ENCODE peak calls at places on chromosomes 11 and 22, in ten cellular contexts. One of them, this sample, is unnamed.
A peak's percentile ranks its signal among the peaks of the same experiment; 100 is the strongest.

GRCh38 chr11:34158661-34159060 is 53.2 kb downstream of the NAT10 start:
- DNase-seq in fibroblast of mammary gland: no peak
- DNase-seq in GM12865: no peak
- DNase-seq in cardiac muscle cell: no peak
- DNase-seq in heart right ventricle: no peak
- DNase-seq in heart left ventricle: no peak
- DNase-seq in lower lobe of right lung: no peak
- DNase-seq in cardiac fibroblast: no peak
- DNase-seq in lower leg skin: peak; percentile 77
- DNase-seq in uterus: no peak
- DNase-seq in this sample: no peak

GRCh38 chr11:2426826-2427521 is 17.3 kb downstream of the TRPM5 start:
- DNase-seq in uterus: no peak
- DNase-seq in cardiac fibroblast: no peak
- DNase-seq in GM12865: no peak
- DNase-seq in lower lobe of right lung: peak; percentile 71
- DNase-seq in heart left ventricle: peak; percentile 59
- DNase-seq in fibroblast of mammary gland: no peak
- DNase-seq in lower leg skin: no peak
- DNase-seq in heart right ventricle: peak; percentile 7
- DNase-seq in cardiac muscle cell: no peak
- DNase-seq in this sample: no peak

GRCh38 chr11:128624269-128625170 is 37.2 kb upstream of the ETS1 start:
- DNase-seq in heart right ventricle: no peak
- DNase-seq in GM12865: peak; percentile 86
- DNase-seq in cardiac fibroblast: no peak
- DNase-seq in cardiac muscle cell: no peak
- DNase-seq in lower lobe of right lung: peak; percentile 61
- DNase-seq in heart left ventricle: no peak
- DNase-seq in uterus: no peak
- DNase-seq in lower leg skin: no peak
- DNase-seq in fibroblast of mammary gland: no peak
- DNase-seq in this sample: no peak

GRCh38 chr22:23752090-23752691 is 1.3 kb upstream of the ZNF70 start:
- DNase-seq in GM12865: peak; percentile 51
- DNase-seq in lower lobe of right lung: no peak
- DNase-seq in fibroblast of mammary gland: no peak
- DNase-seq in cardiac muscle cell: no peak
- DNase-seq in cardiac fibroblast: no peak
- DNase-seq in lower leg skin: no peak
- DNase-seq in uterus: no peak
- DNase-seq in heart left ventricle: peak; percentile 48
- DNase-seq in heart right ventricle: no peak
- DNase-seq in this sample: no peak

GRCh38 chr11:106091480-106092123 is 14.1 kb downstream of the AASDHPPT start:
- DNase-seq in heart left ventricle: no peak
- DNase-seq in heart right ventricle: no peak
- DNase-seq in cardiac fibroblast: peak; percentile 83
- DNase-seq in GM12865: peak; percentile 85
- DNase-seq in cardiac muscle cell: peak; percentile 80
- DNase-seq in uterus: no peak
- DNase-seq in lower lobe of right lung: no peak
- DNase-seq in lower leg skin: no peak
- DNase-seq in fibroblast of mammary gland: peak; percentile 79
- DNase-seq in this sample: peak; percentile 74

GRCh38 chr11:57290288-57290687 is 34.5 kb downstream of the TNKS1BP1 start:
- DNase-seq in uterus: no peak
- DNase-seq in lower leg skin: no peak
- DNase-seq in cardiac fibroblast: peak; percentile 68
- DNase-seq in lower lobe of right lung: no peak
- DNase-seq in cardiac muscle cell: peak; percentile 57
- DNase-seq in GM12865: no peak
- DNase-seq in heart left ventricle: no peak
- DNase-seq in fibroblast of mammary gland: peak; percentile 68
- DNase-seq in heart right ventricle: no peak
- DNase-seq in this sample: no peak

GRCh38 chr11:99803501-99803900 is 782.8 kb downstream of the CNTN5 start:
- DNase-seq in lower leg skin: no peak
- DNase-seq in GM12865: no peak
- DNase-seq in heart left ventricle: no peak
- DNase-seq in uterus: no peak
- DNase-seq in lower lobe of right lung: no peak
- DNase-seq in fibroblast of mammary gland: no peak
- DNase-seq in cardiac muscle cell: no peak
- DNase-seq in cardiac fibroblast: no peak
- DNase-seq in heart right ventricle: no peak
- DNase-seq in this sample: no peak

GRCh38 chr11:34531663-34532062 is 18.1 kb upstream of the ELF5 start:
- DNase-seq in cardiac muscle cell: no peak
- DNase-seq in lower leg skin: no peak
- DNase-seq in uterus: no peak
- DNase-seq in cardiac fibroblast: no peak
- DNase-seq in heart left ventricle: no peak
- DNase-seq in fibroblast of mammary gland: no peak
- DNase-seq in heart right ventricle: no peak
- DNase-seq in lower lobe of right lung: no peak
- DNase-seq in GM12865: no peak
- DNase-seq in this sample: no peak

GRCh38 chr11:35352107-35352888 is 67.1 kb downstream of the SLC1A2 start:
- DNase-seq in heart left ventricle: no peak
- DNase-seq in fibroblast of mammary gland: peak; percentile 83
- DNase-seq in GM12865: no peak
- DNase-seq in uterus: peak; percentile 41
- DNase-seq in lower lobe of right lung: no peak
- DNase-seq in cardiac muscle cell: peak; percentile 52
- DNase-seq in heart right ventricle: peak; percentile 29
- DNase-seq in lower leg skin: no peak
- DNase-seq in cardiac fibroblast: peak; percentile 70
- DNase-seq in this sample: peak; percentile 86

DNA sequence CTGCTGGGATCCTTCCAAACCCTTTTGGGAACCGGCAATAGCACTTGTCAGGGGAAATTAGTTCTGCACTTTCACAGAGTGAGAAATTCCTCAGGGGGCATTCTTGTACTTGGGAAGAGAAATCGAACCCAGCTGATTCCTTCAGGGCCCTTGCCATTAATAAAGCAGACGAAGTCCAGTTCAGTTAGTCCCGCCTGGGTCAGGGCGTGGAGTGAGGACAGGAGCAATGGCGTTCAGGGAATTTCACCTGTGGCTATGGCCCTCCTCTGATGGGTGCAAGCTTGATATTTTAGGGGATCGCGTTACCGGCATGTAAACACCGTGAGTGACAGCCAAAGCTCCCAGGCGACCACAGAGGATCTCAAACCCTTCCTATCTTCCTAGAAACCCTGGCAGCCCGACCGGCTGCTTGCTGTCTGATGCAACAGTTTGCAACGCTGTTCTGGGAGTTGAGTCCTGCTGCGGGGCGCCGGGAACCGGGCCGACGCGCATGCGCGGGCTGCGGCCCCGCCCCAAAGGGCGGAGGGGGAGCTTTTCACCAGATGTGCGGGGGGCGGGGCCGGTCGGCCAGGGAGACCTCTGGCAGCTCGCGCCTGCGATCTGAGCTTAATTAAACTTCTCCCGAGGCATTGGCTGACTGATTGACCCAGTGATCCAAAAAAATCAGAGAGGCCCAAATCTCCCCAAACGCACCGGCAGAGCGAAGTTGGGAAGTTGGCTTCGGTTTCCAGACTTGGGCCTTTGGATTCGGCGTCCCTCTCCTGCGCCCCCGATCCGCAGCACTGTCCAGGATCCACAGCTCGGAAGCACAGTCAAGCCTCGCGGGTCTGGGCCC is 34.3 kb upstream of the CREB3L1 start:
- DNase-seq in heart right ventricle: peak; percentile 96
- DNase-seq in heart left ventricle: peak; percentile 97
- DNase-seq in cardiac fibroblast: peak; percentile 96
- DNase-seq in fibroblast of mammary gland: peak; percentile 93
- DNase-seq in lower lobe of right lung: peak; percentile 94
- DNase-seq in cardiac muscle cell: peak; percentile 98
- DNase-seq in uterus: peak; percentile 97
- DNase-seq in lower leg skin: peak; percentile 98
- DNase-seq in GM12865: peak; percentile 91
- DNase-seq in this sample: peak; percentile 50
- TF ChIP-seq CTCF in heart right ventricle: no peak
- TF ChIP-seq CTCF in heart left ventricle: no peak
- TF ChIP-seq CTCF in cardiac fibroblast: peak; percentile 2
- TF ChIP-seq CTCF in fibroblast of mammary gland: no peak
- TF ChIP-seq CTCF in lower lobe of right lung: no peak
- TF ChIP-seq CTCF in cardiac muscle cell: no peak
- TF ChIP-seq CTCF in uterus: no peak
- TF ChIP-seq CTCF in lower leg skin: no peak
- TF ChIP-seq CTCF in GM12865: no peak
- TF ChIP-seq CTCF in this sample: no peak

GRCh38 chr11:69705901-69706787 is 2.3 kb upstream of the FGF19 start:
- DNase-seq in heart right ventricle: no peak
- DNase-seq in cardiac muscle cell: no peak
- DNase-seq in GM12865: no peak
- DNase-seq in fibroblast of mammary gland: no peak
- DNase-seq in heart left ventricle: no peak
- DNase-seq in lower leg skin: no peak
- DNase-seq in lower lobe of right lung: no peak
- DNase-seq in uterus: no peak
- DNase-seq in cardiac fibroblast: no peak
- DNase-seq in this sample: no peak
- H3K4me3 ChIP-seq in heart right ventricle: no peak overlapping the region
- H3K4me3 ChIP-seq in cardiac muscle cell: no peak overlapping the region
- H3K4me3 ChIP-seq in GM12865: no peak overlapping the region
- H3K4me3 ChIP-seq in fibroblast of mammary gland: no peak overlapping the region
- H3K4me3 ChIP-seq in heart left ventricle: no peak overlapping the region
- H3K4me3 ChIP-seq in lower leg skin: no peak overlapping the region
- H3K4me3 ChIP-seq in lower lobe of right lung: no peak overlapping the region
- H3K4me3 ChIP-seq in uterus: no peak overlapping the region
- H3K4me3 ChIP-seq in cardiac fibroblast: no peak overlapping the region
- H3K4me3 ChIP-seq in this sample: no peak overlapping the region

GRCh38 chr11:64805481-64805880 is 2.5 kb upstream of the MAP4K2 start:
- DNase-seq in heart left ventricle: no peak
- DNase-seq in GM12865: no peak
- DNase-seq in lower leg skin: no peak
- DNase-seq in lower lobe of right lung: no peak
- DNase-seq in fibroblast of mammary gland: no peak
- DNase-seq in cardiac fibroblast: no peak
- DNase-seq in cardiac muscle cell: no peak
- DNase-seq in uterus: no peak
- DNase-seq in heart right ventricle: no peak
- DNase-seq in this sample: no peak

GRCh38 chr11:64803846-64804345 is 882 bp upstream of the MAP4K2 start:
- DNase-seq in cardiac fibroblast: no peak
- DNase-seq in lower lobe of right lung: no peak
- DNase-seq in lower leg skin: no peak
- DNase-seq in GM12865: no peak
- DNase-seq in fibroblast of mammary gland: no peak
- DNase-seq in uterus: peak; percentile 37
- DNase-seq in heart left ventricle: no peak
- DNase-seq in heart right ventricle: no peak
- DNase-seq in cardiac muscle cell: no peak
- DNase-seq in this sample: no peak

GRCh38 chr11:64803163-64803845 is at the start of gene MAP4K2:
- DNase-seq in heart left ventricle: peak; percentile 93
- DNase-seq in cardiac fibroblast: peak; percentile 78
- DNase-seq in uterus: peak; percentile 91
- DNase-seq in lower leg skin: peak; percentile 98
- DNase-seq in heart right ventricle: peak; percentile 90
- DNase-seq in cardiac muscle cell: peak; percentile 89
- DNase-seq in GM12865: peak; percentile 89
- DNase-seq in lower lobe of right lung: peak; percentile 92
- DNase-seq in fibroblast of mammary gland: peak; percentile 72
- DNase-seq in this sample: no peak

GRCh38 chr11:64802370-64803162 is 448 bp downstream of the MAP4K2 start:
- DNase-seq in cardiac fibroblast: no peak
- DNase-seq in uterus: peak; percentile 61
- DNase-seq in cardiac muscle cell: no peak
- DNase-seq in heart right ventricle: no peak
- DNase-seq in lower lobe of right lung: no peak
- DNase-seq in GM12865: peak; percentile 65
- DNase-seq in fibroblast of mammary gland: no peak
- DNase-seq in heart left ventricle: no peak
- DNase-seq in lower leg skin: no peak
- DNase-seq in this sample: no peak

DNA sequence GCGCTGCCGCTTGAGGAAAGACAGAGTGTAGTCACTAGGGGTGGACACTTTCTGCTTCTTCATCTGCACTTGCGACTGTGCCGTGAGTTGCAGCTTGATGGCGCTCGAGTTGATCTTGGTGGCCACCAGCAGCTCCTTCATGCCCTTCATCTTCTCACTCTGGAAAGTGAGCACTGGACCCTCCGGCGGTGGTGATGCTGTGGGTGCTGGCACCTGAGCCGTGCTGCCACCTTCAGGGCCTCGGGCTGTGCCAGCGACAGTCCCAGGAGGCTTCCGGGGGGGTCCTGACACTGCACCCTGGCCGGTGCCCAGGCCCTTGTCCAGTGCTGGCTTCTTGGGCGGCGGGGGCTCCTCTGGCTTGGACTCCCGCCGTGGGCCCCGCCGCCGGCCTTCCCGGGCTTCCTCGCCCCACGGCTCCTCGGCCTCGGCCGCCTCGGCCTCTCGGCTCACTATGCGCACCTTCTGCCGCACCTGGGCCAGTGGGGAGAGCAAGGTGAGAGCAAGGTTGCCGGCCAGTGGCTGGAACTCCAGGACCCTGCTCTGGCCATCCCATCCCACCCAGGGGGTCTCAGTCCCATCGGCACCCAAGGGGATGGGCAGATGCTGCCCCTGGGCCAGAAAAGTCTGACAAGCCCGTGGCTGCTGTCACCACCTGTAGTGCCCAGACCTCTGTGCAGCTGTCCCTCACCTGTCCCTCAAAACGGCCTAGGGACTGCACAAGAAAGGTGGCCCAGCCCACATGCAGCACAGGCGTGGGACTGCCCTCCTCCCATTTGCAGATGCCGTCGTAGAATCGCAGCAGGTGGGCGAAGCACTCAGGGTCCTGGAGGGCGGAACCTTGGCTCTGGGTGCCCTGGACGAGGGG is 1.6 kb upstream of the MAP4K2 start:
- DNase-seq in GM12865: no peak
- DNase-seq in lower leg skin: no peak
- DNase-seq in cardiac muscle cell: no peak
- DNase-seq in heart left ventricle: no peak
- DNase-seq in fibroblast of mammary gland: no peak
- DNase-seq in uterus: no peak
- DNase-seq in cardiac fibroblast: no peak
- DNase-seq in lower lobe of right lung: no peak
- DNase-seq in heart right ventricle: no peak
- DNase-seq in this sample: no peak
- TF ChIP-seq CTCF in GM12865: no peak
- TF ChIP-seq CTCF in lower leg skin: no peak
- TF ChIP-seq CTCF in cardiac muscle cell: no peak
- TF ChIP-seq CTCF in heart left ventricle: no peak
- TF ChIP-seq CTCF in fibroblast of mammary gland: no peak
- TF ChIP-seq CTCF in uterus: no peak
- TF ChIP-seq CTCF in cardiac fibroblast: no peak
- TF ChIP-seq CTCF in lower lobe of right lung: no peak
- TF ChIP-seq CTCF in heart right ventricle: no peak
- TF ChIP-seq CTCF in this sample: no peak

DNA sequence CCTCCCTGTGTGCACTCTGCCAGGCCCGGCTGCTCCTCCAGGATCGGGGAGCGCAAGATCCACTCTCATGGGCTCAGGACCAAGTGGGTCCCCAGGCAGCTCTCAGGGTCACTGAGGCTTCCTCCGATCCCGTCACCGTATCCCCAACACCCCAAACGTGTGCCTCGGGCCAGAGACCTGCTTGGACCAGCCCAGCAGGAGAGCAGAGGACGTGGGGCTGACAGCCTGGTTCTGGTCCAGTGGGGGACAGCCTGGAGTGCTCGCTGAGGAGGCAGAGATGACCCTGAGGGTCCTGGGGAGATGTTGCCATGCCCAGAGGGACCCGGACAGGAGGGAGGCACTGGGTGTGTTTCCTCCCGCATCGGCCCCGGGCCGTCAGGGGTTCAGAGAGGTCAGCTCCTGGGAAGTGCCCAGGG is 1402.6 kb downstream of the BRD1 start:
- DNase-seq in heart left ventricle: no peak
- DNase-seq in GM12865: no peak
- DNase-seq in lower leg skin: no peak
- DNase-seq in uterus: no peak
- DNase-seq in cardiac fibroblast: no peak
- DNase-seq in lower lobe of right lung: no peak
- DNase-seq in heart right ventricle: no peak
- DNase-seq in cardiac muscle cell: no peak
- DNase-seq in fibroblast of mammary gland: no peak
- DNase-seq in this sample: no peak
- H3K4me3 ChIP-seq in heart left ventricle: no peak overlapping the region
- H3K4me3 ChIP-seq in GM12865: no peak overlapping the region
- H3K4me3 ChIP-seq in lower leg skin: no peak overlapping the region
- H3K4me3 ChIP-seq in uterus: no peak overlapping the region
- H3K4me3 ChIP-seq in cardiac fibroblast: no peak overlapping the region
- H3K4me3 ChIP-seq in lower lobe of right lung: no peak overlapping the region
- H3K4me3 ChIP-seq in heart right ventricle: no peak overlapping the region
- H3K4me3 ChIP-seq in cardiac muscle cell: no peak overlapping the region
- H3K4me3 ChIP-seq in fibroblast of mammary gland: no peak overlapping the region
- H3K4me3 ChIP-seq in this sample: no peak overlapping the region

This sample was measured in retinal pigment epithelial cell.